ENCODE peak calls at places on chromosome 20, in seven cellular contexts. X, K, T, Y, S, O and W are unnamed samples. For H3K27me3, the result is how much of the 10 kb centered on the place peaks cover.

GRCh38 chr20:32050851-32051556 is 1.0 kb upstream of the HCK start:
- DNase-seq in X (no peak), K (no peak), T (no peak), Y (peak), S (peak), O (peak), W (no peak)

GRCh38 chr20:46304852-46305251 is 3.4 kb downstream of the CDH22 start:
- DNase-seq in X (no peak), K (no peak), T (no peak), Y (no peak), S (no peak), O (no peak), W (no peak)

GRCh38 chr20:60132827-60133549 is 174.8 kb downstream of the CDH26 start:
- DNase-seq in X (no peak), K (no peak), T (no peak), Y (no peak), S (no peak), O (no peak), W (no peak)

GRCh38 chr20:57665589-57665971 is 44.2 kb downstream of the PMEPA1 start:
- DNase-seq in X (no peak), K (no peak), T (no peak), Y (no peak), S (no peak), O (no peak), W (peak)

GRCh38 chr20:25258463-25258805 is 10.5 kb downstream of the PYGB start:
- DNase-seq in X (no peak), K (no peak), T (no peak), Y (no peak), S (no peak), O (peak), W (no peak)

GRCh38 chr20:25054995-25055629 is 2.8 kb downstream of the ACSS1 start:
- DNase-seq in X (peak), K (peak), T (no peak), Y (no peak), S (no peak), O (no peak), W (no peak)

GRCh38 chr20:58847483-58847882 is 3.2 kb downstream of the GNAS-AS1 start:
- DNase-seq in X (no peak), K (no peak), T (no peak), Y (no peak), S (no peak), O (no peak), W (no peak)

GRCh38 chr20:52614036-52614863 is 357.9 kb upstream of the TSHZ2 start:
- DNase-seq in X (no peak), K (peak), T (no peak), Y (no peak), S (no peak), O (no peak), W (no peak)

GRCh38 chr20:3471397-3472021 is 691 bp downstream of the ATRN start:
- DNase-seq in X (no peak), K (peak), T (no peak), Y (peak), S (no peak), O (no peak), W (no peak)

GRCh38 chr20:6466065-6466810 is 301.2 kb upstream of the BMP2 start:
- DNase-seq in X (peak), K (no peak), T (no peak), Y (no peak), S (no peak), O (no peak), W (no peak)

DNA sequence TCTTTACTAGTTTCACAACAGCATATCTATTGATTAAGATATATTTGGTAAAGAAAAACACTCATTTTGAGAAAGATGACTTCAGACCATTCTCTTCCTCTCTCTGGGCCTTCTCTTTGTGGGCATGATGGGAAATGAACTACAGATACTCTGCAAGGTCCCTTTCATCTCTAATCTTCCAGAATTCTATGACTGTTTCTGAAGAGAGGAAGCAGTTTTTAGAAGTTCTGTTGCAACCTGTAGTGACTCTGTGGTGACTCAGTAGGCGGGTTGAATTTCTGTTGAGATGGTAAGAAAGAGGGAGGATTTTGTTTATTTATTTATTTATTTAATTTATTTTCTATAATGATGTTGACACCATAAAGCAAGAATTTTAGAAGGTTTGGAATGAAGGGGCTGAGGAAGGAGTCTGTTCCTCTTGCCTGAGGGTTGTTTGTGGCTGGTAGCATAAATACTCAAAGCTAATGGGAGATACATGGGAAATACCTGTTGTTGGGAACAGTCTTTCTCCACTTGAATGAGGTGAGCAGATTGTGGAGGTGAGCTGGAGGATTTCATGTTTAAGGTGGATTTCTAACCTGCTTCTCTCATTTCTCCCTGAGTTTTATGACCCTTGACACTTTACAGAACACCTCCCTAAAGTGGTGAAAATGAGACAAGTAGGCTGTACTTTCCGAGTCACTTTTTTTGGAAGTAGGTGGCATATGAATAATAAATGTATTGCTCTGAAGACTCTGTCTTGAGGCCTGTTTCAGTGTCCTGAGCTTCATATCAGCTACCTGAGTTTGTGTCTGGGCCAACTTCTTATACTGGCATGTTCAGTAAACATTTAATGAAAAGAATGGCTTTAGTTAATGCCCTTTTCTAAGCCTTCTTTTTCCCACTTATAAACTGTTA is 15.0 kb downstream of the ACSS2 start:
- DNase-seq in X (peak), K (peak), T (no peak), Y (no peak), S (no peak), O (no peak), W (no peak)
- H3K27ac ChIP-seq in X (no peak), K (peak), T (no peak), Y (no peak), S (no peak), O (no peak), W (no peak)

GRCh38 chr20:5448449-5449118 is 131.8 kb upstream of the PROKR2 start:
- DNase-seq in X (peak), K (peak), T (peak), Y (peak), S (peak), O (peak), W (no peak)

GRCh38 chr20:5447188-5447587 is 130.4 kb upstream of the PROKR2 start:
- DNase-seq in X (no peak), K (no peak), T (no peak), Y (no peak), S (no peak), O (no peak), W (no peak)

DNA sequence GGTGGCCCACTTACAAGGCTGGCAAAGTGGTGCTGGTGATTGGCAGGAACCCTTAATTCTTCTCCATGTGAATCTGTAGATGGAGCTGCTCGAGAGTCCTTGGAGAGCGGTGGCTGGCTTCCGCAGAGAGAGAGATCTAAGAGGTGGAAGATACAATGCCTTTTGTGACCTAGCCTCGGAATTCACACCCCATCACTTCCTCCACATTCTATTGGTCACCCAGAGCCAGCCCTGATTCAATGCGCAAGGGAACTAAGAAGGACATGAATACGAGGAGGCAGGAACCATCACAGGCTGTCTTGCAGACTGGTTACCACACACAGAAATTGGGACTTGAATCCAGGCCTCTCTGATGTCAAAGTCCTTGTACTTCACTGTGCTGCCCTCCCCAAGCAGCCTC is 128.9 kb upstream of the PROKR2 start:
- DNase-seq in X (no peak), K (no peak), T (no peak), Y (no peak), S (no peak), O (no peak), W (no peak)
- H3K27me3 ChIP-seq in X (under half), K (under half), T (under half), Y (under half), S (under half), O (under half), W (under half)

GRCh38 chr20:35463455-35464300 is 8.3 kb downstream of the CEP250 start:
- DNase-seq in X (peak), K (peak), T (peak), Y (peak), S (peak), O (peak), W (peak)
- H3K27ac ChIP-seq in X (no peak), K (no peak), T (no peak), Y (no peak), S (no peak), O (no peak), W (no peak)

GRCh38 chr20:63017076-63017825 is 10.5 kb upstream of the BHLHE23 start:
- DNase-seq in X (no peak), K (no peak), T (no peak), Y (no peak), S (no peak), O (peak), W (peak)

GRCh38 chr20:63015665-63016361 is 9.0 kb upstream of the BHLHE23 start:
- DNase-seq in X (no peak), K (no peak), T (no peak), Y (no peak), S (no peak), O (no peak), W (no peak)

GRCh38 chr20:63015147-63015664 is 8.4 kb upstream of the BHLHE23 start:
- DNase-seq in X (no peak), K (no peak), T (no peak), Y (no peak), S (no peak), O (no peak), W (no peak)

GRCh38 chr20:63017826-63018411 is 11.2 kb upstream of the BHLHE23 start:
- DNase-seq in X (no peak), K (no peak), T (no peak), Y (no peak), S (no peak), O (no peak), W (no peak)

DNA sequence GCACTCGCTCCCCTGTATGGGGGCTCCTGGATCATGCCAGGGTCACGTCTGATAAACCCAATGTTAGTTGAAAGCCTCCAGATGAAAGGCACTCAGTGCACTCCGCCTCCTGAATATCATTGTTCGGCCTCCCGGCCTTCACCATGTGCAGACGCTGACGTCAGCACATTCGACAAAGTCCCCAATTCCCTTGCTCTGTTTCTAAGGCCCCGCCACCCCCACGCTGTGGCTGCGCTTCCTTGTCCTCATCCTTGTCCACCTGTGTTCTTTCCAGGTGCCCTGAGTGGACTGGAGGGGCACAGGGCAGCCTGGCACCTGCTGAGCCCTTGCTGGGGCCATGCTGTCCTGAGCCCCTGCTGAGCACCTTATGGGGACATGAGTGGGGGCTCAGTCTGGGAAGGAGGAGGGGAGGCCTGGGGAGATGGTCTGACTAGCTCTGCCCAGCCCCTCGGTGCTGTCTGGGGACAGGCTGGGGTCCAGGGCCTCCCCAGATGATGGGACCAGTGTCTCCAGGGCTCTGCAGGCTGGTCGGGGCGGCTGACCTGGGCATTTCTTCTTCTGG is 9.8 kb upstream of the BHLHE23 start:
- DNase-seq in X (no peak), K (no peak), T (no peak), Y (no peak), S (no peak), O (no peak), W (no peak)
- H3K27me3 ChIP-seq in X (half or more), K (half or more), T (under half), Y (half or more), S (under half), O (under half), W (under half)

GRCh38 chr20:1964659-1965405 is 29.0 kb downstream of the PDYN start:
- DNase-seq in X (no peak), K (peak), T (no peak), Y (no peak), S (no peak), O (no peak), W (no peak)
- H3K27ac ChIP-seq in X (no peak), K (no peak), T (no peak), Y (no peak), S (no peak), O (no peak), W (no peak)

GRCh38 chr20:21511850-21512633 is 1.8 kb downstream of the NKX2-2 start:
- DNase-seq in X (no peak), K (no peak), T (no peak), Y (no peak), S (no peak), O (peak), W (no peak)
- H3K27me3 ChIP-seq in X (half or more), K (half or more), T (half or more), Y (half or more), S (under half), O (half or more), W (under half)

GRCh38 chr20:13231031-13231752 is 10.1 kb downstream of the ISM1 start:
- DNase-seq in X (peak), K (peak), T (peak), Y (no peak), S (no peak), O (no peak), W (no peak)
- H3K27ac ChIP-seq in X (no peak), K (peak), T (peak), Y (peak), S (no peak), O (no peak), W (no peak)

DNA sequence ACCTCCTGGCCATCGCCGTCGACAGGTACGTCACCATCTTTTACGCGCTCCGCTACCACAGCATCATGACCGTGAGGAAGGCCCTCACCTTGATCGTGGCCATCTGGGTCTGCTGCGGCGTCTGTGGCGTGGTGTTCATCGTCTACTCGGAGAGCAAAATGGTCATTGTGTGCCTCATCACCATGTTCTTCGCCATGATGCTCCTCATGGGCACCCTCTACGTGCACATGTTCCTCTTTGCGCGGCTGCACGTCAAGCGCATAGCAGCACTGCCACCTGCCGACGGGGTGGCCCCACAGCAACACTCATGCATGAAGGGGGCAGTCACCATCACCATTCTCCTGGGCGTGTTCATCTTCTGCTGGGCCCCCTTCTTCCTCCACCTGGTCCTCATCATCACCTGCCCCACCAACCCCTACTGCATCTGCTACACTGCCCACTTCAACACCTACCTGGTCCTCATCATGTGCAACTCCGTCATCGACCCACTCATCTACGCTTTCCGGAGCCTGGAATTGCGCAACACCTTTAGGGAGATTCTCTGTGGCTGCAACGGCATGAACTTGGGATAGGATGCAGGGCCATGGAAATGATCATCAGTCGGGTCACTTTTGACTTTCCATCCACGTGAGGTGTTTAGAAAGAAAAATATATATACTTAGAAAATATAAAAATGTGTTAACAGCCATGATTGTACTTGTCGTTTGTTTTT is 868 bp downstream of the MC3R start:
- DNase-seq in X (no peak), K (peak), T (no peak), Y (no peak), S (no peak), O (peak), W (no peak)
- H3K27me3 ChIP-seq in X (under half), K (under half), T (under half), Y (half or more), S (under half), O (under half), W (under half)

GRCh38 chr20:44603327-44603726 is 20.9 kb downstream of the PKIG start:
- DNase-seq in X (no peak), K (no peak), T (no peak), Y (no peak), S (no peak), O (no peak), W (no peak)
- H3K27ac ChIP-seq in X (no peak), K (no peak), T (no peak), Y (peak), S (peak), O (no peak), W (no peak)